ENCODE peak calls at places on chromosomes 7 and 10, in four cellular contexts. F is NCI-H82, R is prostate gland, E is HEK293T. S is an unnamed sample.

GRCh38 chr10:47243791-47244190 is 56.2 kb upstream of the GDF10 start:
- DNase-seq in F (no peak), R (no peak), E (no peak), S (no peak)

GRCh38 chr10:118922226-118922625 is 107.3 kb upstream of the NANOS1 start:
- DNase-seq in R (peak), E (no peak), F (no peak), S (peak)

GRCh38 chr10:57338823-57339558 is 928.7 kb downstream of the IPMK start:
- DNase-seq in F (peak), R (no peak), E (peak), S (no peak)

GRCh38 chr10:16436367-16436757 is 448 bp upstream of the PTER start:
- DNase-seq in F (peak), R (no peak), E (peak), S (no peak)

GRCh38 chr10:60290558-60290957 is 99.1 kb downstream of the ANK3 start:
- DNase-seq in F (peak), E (no peak), R (no peak), S (no peak)

GRCh38 chr7:27771111-27771510 is 31.1 kb downstream of the TAX1BP1 start:
- DNase-seq in R (no peak), F (no peak), E (no peak), S (no peak)

GRCh38 chr7:45717537-45718235 is 143.5 kb downstream of the ADCY1 start:
- DNase-seq in R (no peak), E (no peak), F (no peak), S (no peak)

GRCh38 chr10:102342462-102342861 is 53.0 kb upstream of the NFKB2 start:
- DNase-seq in F (peak), E (no peak), R (no peak), S (no peak)

GRCh38 chr10:114402871-114403544 is 1.3 kb downstream of the AFAP1L2 start:
- DNase-seq in F (no peak), R (no peak), E (no peak), S (no peak)

GRCh38 chr7:144763291-144763690 is 72.6 kb downstream of the TPK1 start:
- DNase-seq in R (no peak), F (no peak), E (no peak), S (peak)

GRCh38 chr7:50539725-50540124 is 25.5 kb downstream of the DDC start:
- DNase-seq in E (no peak), R (no peak), F (no peak), S (no peak)

GRCh38 chr10:114053946-114054345 is 10.3 kb downstream of the ADRB1 start:
- DNase-seq in F (no peak), R (no peak), E (no peak), S (no peak)

GRCh38 chr10:34570887-34571286 is 244.2 kb downstream of the PARD3 start:
- DNase-seq in E (no peak), R (no peak), F (no peak), S (no peak)

GRCh38 chr10:12194752-12195271 is 879 bp downstream of the NUDT5 start:
- DNase-seq in F (peak), E (no peak), R (peak), S (peak)

GRCh38 chr10:68870545-68871104 is 30.5 kb upstream of the DDX50 start:
- DNase-seq in E (no peak), F (no peak), R (no peak), S (no peak)

GRCh38 chr10:29619273-29619672 is 15.5 kb downstream of the SVIL start:
- DNase-seq in E (no peak), R (no peak), F (no peak), S (no peak)

GRCh38 chr10:31188792-31189406 is 130.1 kb upstream of the ZEB1 start:
- DNase-seq in F (no peak), R (no peak), E (no peak), S (no peak)

GRCh38 chr10:116124777-116125176 is 148.2 kb downstream of the GFRA1 start:
- DNase-seq in R (no peak), E (no peak), F (no peak), S (no peak)

GRCh38 chr7:75776295-75776971 is 4.4 kb upstream of the CCL26 start:
- DNase-seq in R (no peak), F (no peak), E (no peak), S (no peak)

GRCh38 chr7:7817748-7818147 is 99.3 kb upstream of the RPA3 start:
- DNase-seq in E (no peak), R (no peak), F (no peak), S (no peak)

GRCh38 chr10:77176224-77176623 is 461.4 kb downstream of the KCNMA1 start:
- DNase-seq in E (no peak), F (no peak), R (no peak), S (no peak)

GRCh38 chr10:109456566-109457361 is 466.5 kb downstream of the XPNPEP1 start:
- DNase-seq in R (no peak), F (no peak), E (no peak), S (no peak)

GRCh38 chr10:63446716-63447440 is 18.9 kb downstream of the JMJD1C start:
- DNase-seq in E (no peak), F (no peak), R (no peak), S (no peak)

GRCh38 chr7:137634356-137634755 is 212.4 kb downstream of the DGKI start:
- DNase-seq in E (no peak), F (no peak), R (no peak), S (no peak)

GRCh38 chr10:13338337-13339128 is 9.6 kb downstream of the SEPHS1 start:
- DNase-seq in F (no peak), E (no peak), R (no peak), S (peak)

GRCh38 chr7:139231513-139232376 is 708 bp downstream of the UBN2 start:
- DNase-seq in E (peak), F (peak), R (peak), S (peak)

GRCh38 chr7:159033473-159033825 is 111.2 kb downstream of the VIPR2 start:
- DNase-seq in E (no peak), R (no peak), F (no peak), S (no peak)

GRCh38 chr10:99002392-99002791 is 233.3 kb downstream of the HPSE2 start:
- DNase-seq in R (no peak), F (no peak), E (no peak), S (no peak)

GRCh38 chr7:130838738-130839137 is 104.7 kb upstream of the KLF14 start:
- DNase-seq in R (no peak), F (no peak), E (no peak), S (no peak)

GRCh38 chr10:118033905-118034304 is 12.8 kb downstream of the RAB11FIP2 start:
- DNase-seq in E (no peak), R (no peak), F (peak), S (no peak)

GRCh38 chr7:41679566-41679965 is 23.3 kb downstream of the INHBA start:
- DNase-seq in R (no peak), F (no peak), E (no peak), S (no peak)

GRCh38 chr10:132299381-132300336 is 8.1 kb downstream of the STK32C start:
- DNase-seq in F (no peak), R (no peak), E (no peak), S (no peak)

GRCh38 chr7:27260211-27260610 is 17.6 kb downstream of the EVX1 start:
- DNase-seq in F (peak), E (no peak), R (no peak), S (no peak)

GRCh38 chr7:90212149-90212495 is 582 bp downstream of the STEAP2 start:
- DNase-seq in R (no peak), F (peak), E (no peak), S (peak)

GRCh38 chr7:141754939-141755338 is 9.0 kb upstream of the TAS2R3 start:
- DNase-seq in R (no peak), E (peak), F (peak), S (no peak)

S was measured in colonic mucosa.